ENCODE peak calls at places on chromosomes 1 and 21, in nine cellular contexts. S, W, T, D, Z, Y, R, K and P are unnamed samples.
A peak's percentile ranks its signal among the peaks of the same experiment; 100 is the strongest.

GRCh38 chr1:215018555-215018954 is 64.0 kb upstream of the KCNK2 start:
- DNase-seq in R (peak; percentile 79), K (no peak), W (no peak), T (no peak), D (no peak), S (no peak), Y (no peak), Z (no peak), P (no peak)

GRCh38 chr21:36810443-36810842 is 111.5 kb downstream of the SIM2 start:
- DNase-seq in Y (no peak), D (no peak), K (no peak), T (no peak), W (no peak), S (no peak), Z (no peak), R (no peak), P (no peak)

GRCh38 chr1:218546314-218546713 is 201.2 kb downstream of the TGFB2 start:
- DNase-seq in Z (no peak), T (no peak), D (no peak), S (no peak), K (no peak), Y (no peak), R (peak; percentile 24), W (no peak), P (no peak)

GRCh38 chr1:93694039-93694438 is 12.4 kb upstream of the BCAR3 start:
- DNase-seq in Z (peak; percentile 39), T (no peak), D (no peak), R (no peak), K (no peak), S (no peak), Y (no peak), W (no peak), P (no peak)

GRCh38 chr1:236066828-236067386 is 2.0 kb upstream of the NID1 start:
- DNase-seq in R (no peak), K (no peak), D (peak; percentile 58), Z (peak; percentile 82), T (peak; percentile 43), S (peak; percentile 43), Y (no peak), W (peak; percentile 56), P (no peak)

GRCh38 chr1:174266991-174267612 is 107.8 kb downstream of the RABGAP1L start:
- DNase-seq in S (no peak), K (no peak), Z (no peak), Y (no peak), D (no peak), T (no peak), W (no peak), R (no peak), P (no peak)

GRCh38 chr1:161193561-161194235 is 5.2 kb downstream of the ADAMTS4 start:
- DNase-seq in R (peak; percentile 49), W (no peak), Z (no peak), D (no peak), K (no peak), Y (no peak), S (peak; percentile 75), T (peak; percentile 57), P (no peak)

GRCh38 chr1:203559523-203559922 is 65.6 kb downstream of the OPTC start:
- DNase-seq in Y (no peak), W (no peak), S (peak; percentile 29), Z (peak; percentile 41), T (no peak), D (no peak), K (no peak), R (peak; percentile 95), P (no peak)

GRCh38 chr21:39788383-39788782 is 43.4 kb downstream of the IGSF5 start:
- DNase-seq in S (peak; percentile 77), W (peak; percentile 75), Z (peak; percentile 38), D (no peak), Y (peak; percentile 31), R (peak; percentile 15), T (peak; percentile 78), K (peak; percentile 66), P (peak; percentile 24)

GRCh38 chr1:226033599-226034390 is 28.7 kb upstream of the H3-3A start:
- DNase-seq in S (no peak), Y (no peak), K (no peak), W (no peak), D (no peak), Z (no peak), R (no peak), T (no peak), P (no peak)

GRCh38 chr1:108897865-108898720 is 21.3 kb downstream of the GPSM2 start:
- DNase-seq in D (no peak), T (no peak), R (peak; percentile 81), Z (no peak), K (peak; percentile 40), Y (no peak), S (peak; percentile 40), W (peak; percentile 33), P (peak; percentile 48)

GRCh38 chr1:6065093-6065878 is 19.6 kb downstream of the KCNAB2 start:
- DNase-seq in R (no peak), Z (no peak), K (no peak), Y (no peak), D (no peak), T (no peak), S (no peak), W (no peak), P (no peak)

GRCh38 chr1:54681396-54681795 is 34.3 kb upstream of the TTC4 start:
- DNase-seq in D (no peak), S (no peak), Z (no peak), W (no peak), K (no peak), Y (no peak), R (no peak), T (no peak), P (peak; percentile 10)

GRCh38 chr1:205375816-205376545 is 19.3 kb upstream of the KLHDC8A start:
- DNase-seq in D (no peak), K (peak; percentile 16), Z (no peak), W (peak; percentile 55), S (peak; percentile 84), Y (peak; percentile 10), R (peak; percentile 68), T (no peak), P (no peak)

GRCh38 chr1:77687519-77687906 is 5.1 kb upstream of the ZZZ3 start:
- DNase-seq in Z (no peak), R (peak; percentile 15), K (peak; percentile 13), W (peak; percentile 42), S (no peak), D (no peak), T (no peak), Y (no peak), P (no peak)

GRCh38 chr1:4171480-4172450 is 271.7 kb upstream of the C1orf174 start:
- DNase-seq in K (no peak), T (peak; percentile 16), Z (no peak), S (peak; percentile 11), W (no peak), Y (no peak), R (no peak), D (no peak), P (no peak)
- H3K4me3 ChIP-seq in K (no peak overlapping the region), T (no peak overlapping the region), Z (no peak overlapping the region), S (no peak overlapping the region), W (no peak overlapping the region), Y (no peak overlapping the region), R (no peak overlapping the region), D (no peak overlapping the region), P (no peak overlapping the region)

DNA sequence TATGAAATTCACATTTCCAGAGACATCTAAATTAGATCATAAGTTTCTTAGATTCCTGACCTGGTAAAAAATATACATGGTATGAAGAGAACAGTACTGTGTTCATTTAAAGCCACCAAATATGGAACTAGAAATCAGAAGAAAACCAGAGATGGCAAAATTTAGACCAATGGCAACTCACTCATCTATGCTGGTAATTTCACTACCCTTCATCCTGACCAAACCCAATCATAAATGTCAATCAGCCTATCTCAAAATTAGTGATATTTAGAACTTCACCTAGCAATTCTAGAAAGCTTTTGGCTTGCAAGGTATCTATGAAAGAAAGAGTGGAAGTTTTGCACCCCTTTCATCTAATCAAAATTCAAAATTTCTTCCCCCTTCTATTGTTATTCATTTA is 107.7 kb downstream of the NIBAN1 start:
- DNase-seq in R (no peak), Y (no peak), K (no peak), D (no peak), T (no peak), Z (no peak), W (no peak), S (no peak), P (no peak)
- H3K4me3 ChIP-seq in R (no peak overlapping the region), Y (no peak overlapping the region), K (no peak overlapping the region), D (no peak overlapping the region), T (no peak overlapping the region), Z (no peak overlapping the region), W (no peak overlapping the region), S (no peak overlapping the region), P (no peak overlapping the region)

GRCh38 chr1:156508205-156508954 is 7.8 kb upstream of the MEF2D start:
- DNase-seq in T (peak; percentile 65), Z (peak; percentile 91), D (no peak), Y (no peak), W (peak; percentile 41), K (no peak), R (peak; percentile 71), S (peak; percentile 83), P (no peak)
- H3K4me3 ChIP-seq in T (no peak overlapping the region), Z (no peak overlapping the region), D (no peak overlapping the region), Y (no peak overlapping the region), W (no peak overlapping the region), K (no peak overlapping the region), R (no peak overlapping the region), S (no peak overlapping the region), P (no peak overlapping the region)

GRCh38 chr1:74506311-74506710 is 6.1 kb downstream of the LRRC53 start:
- DNase-seq in S (no peak), R (no peak), D (no peak), K (no peak), Z (no peak), Y (no peak), T (no peak), W (no peak), P (no peak)

GRCh38 chr1:74504125-74505065 is 8.0 kb downstream of the LRRC53 start:
- DNase-seq in S (peak; percentile 78), D (no peak), Y (no peak), W (peak; percentile 34), K (peak; percentile 19), T (no peak), R (peak; percentile 52), Z (no peak), P (peak; percentile 27)

GRCh38 chr1:74508449-74508848 is 4.0 kb downstream of the LRRC53 start:
- DNase-seq in D (no peak), W (no peak), S (no peak), K (no peak), Z (no peak), T (no peak), Y (no peak), R (no peak), P (no peak)

GRCh38 chr1:74505133-74505532 is 7.3 kb downstream of the LRRC53 start:
- DNase-seq in W (no peak), T (no peak), K (no peak), D (no peak), S (no peak), Y (no peak), Z (no peak), R (no peak), P (no peak)

DNA sequence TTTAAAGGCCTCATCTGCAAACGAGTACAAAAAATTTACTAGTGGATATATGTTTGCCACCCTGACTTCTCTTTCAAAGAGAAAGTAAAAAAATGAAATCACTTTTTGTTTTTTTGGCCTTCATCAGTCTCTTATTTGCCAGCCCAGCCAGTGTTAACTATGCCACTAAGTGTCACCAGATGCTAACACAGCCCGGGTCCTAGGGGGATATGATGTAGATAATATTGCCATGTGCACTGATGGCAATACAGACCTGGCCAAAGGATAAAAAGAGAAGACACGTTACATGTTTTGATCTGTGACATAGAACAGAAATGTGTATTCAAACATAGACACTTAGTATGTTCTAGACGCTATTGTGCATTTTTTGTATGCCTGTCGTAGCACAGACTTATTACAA is 6.5 kb downstream of the LRRC53 start:
- DNase-seq in T (no peak), S (no peak), Y (no peak), Z (no peak), D (no peak), R (no peak), K (no peak), W (no peak), P (no peak)
- H3K4me3 ChIP-seq in T (no peak overlapping the region), S (no peak overlapping the region), Y (no peak overlapping the region), Z (no peak overlapping the region), D (no peak overlapping the region), R (no peak overlapping the region), K (no peak overlapping the region), W (no peak overlapping the region), P (no peak overlapping the region)